ENCODE peak calls at places on chromosomes 7 and 10, in nine cellular contexts. V, I, L, K, C, S, Y, D and E are unnamed samples.

GRCh38 chr7:43303740-43304241 is 191.3 kb downstream of the HECW1 start:
- DNase-seq in V (peak; percentile 64), I (no peak), C (peak; percentile 24), Y (peak; percentile 66), L (no peak), K (peak; percentile 41), D (no peak), S (no peak), E (no peak)

GRCh38 chr10:133467286-133467911 is 13.7 kb downstream of the SCART1 start:
- DNase-seq in Y (no peak), C (no peak), S (no peak), I (no peak), K (no peak), V (no peak), D (no peak), L (no peak), E (no peak)

GRCh38 chr10:128063736-128064614 is 62.2 kb downstream of the MKI67 start:
- DNase-seq in Y (peak; percentile 11), I (peak; percentile 22), D (no peak), S (no peak), C (no peak), V (peak; percentile 98), L (no peak), K (no peak), E (peak; percentile 75)

GRCh38 chr10:71860243-71861029 is 9.4 kb upstream of the PSAP start:
- DNase-seq in L (peak; percentile 100), C (peak; percentile 100), I (peak; percentile 90), D (no peak), Y (peak; percentile 100), V (peak; percentile 97), S (peak; percentile 84), K (peak; percentile 100), E (peak; percentile 90)

GRCh38 chr7:150451097-150451793 is 815 bp downstream of the GIMAP8 start:
- DNase-seq in S (no peak), D (peak; percentile 82), L (no peak), K (no peak), Y (no peak), V (no peak), I (no peak), C (no peak), E (no peak)

GRCh38 chr7:138992052-138992531 is 10.9 kb upstream of the KIAA1549 start:
- DNase-seq in L (peak; percentile 35), C (no peak), Y (peak; percentile 89), V (no peak), I (no peak), K (no peak), S (no peak), D (no peak), E (no peak)

GRCh38 chr10:46284286-46285229 is 2.2 kb upstream of the ANTXRL start:
- DNase-seq in D (peak; percentile 37), K (peak; percentile 54), C (peak; percentile 49), I (peak; percentile 72), V (peak; percentile 57), L (no peak), S (peak; percentile 90), Y (peak; percentile 71), E (peak; percentile 94)

GRCh38 chr7:73829505-73829904 is 1.3 kb upstream of the CLDN4 start:
- DNase-seq in S (no peak), K (no peak), Y (no peak), V (no peak), C (no peak), D (no peak), L (no peak), I (peak; percentile 93), E (no peak)

GRCh38 chr10:14476641-14477407 is 146.1 kb upstream of the FRMD4A start:
- DNase-seq in V (peak; percentile 40), D (no peak), I (no peak), L (peak; percentile 40), Y (peak; percentile 98), K (peak; percentile 15), S (no peak), C (peak; percentile 16), E (no peak)

GRCh38 chr10:48981310-48981907 is 41.8 kb upstream of the LRRC18 start:
- DNase-seq in C (peak; percentile 43), D (no peak), S (peak; percentile 41), V (peak; percentile 15), Y (peak; percentile 19), K (peak; percentile 47), I (peak; percentile 75), L (no peak), E (peak; percentile 81)

GRCh38 chr10:21751341-21752310 is 217.6 kb downstream of the MLLT10 start:
- DNase-seq in D (no peak), S (no peak), Y (no peak), I (peak; percentile 87), C (no peak), L (no peak), K (no peak), V (no peak), E (no peak)
- TF ChIP-seq CTCF in D (no peak), S (no peak), Y (no peak), I (no peak), C (no peak), L (no peak), K (no peak), V (no peak), E (no peak)

GRCh38 chr10:43867667-43868361 is 219.1 kb upstream of the ZNF32 start:
- DNase-seq in K (peak; percentile 87), C (peak; percentile 82), S (no peak), L (peak; percentile 44), I (no peak), D (no peak), Y (peak; percentile 89), V (no peak), E (no peak)
- TF ChIP-seq CTCF in K (no peak), C (no peak), S (no peak), L (no peak), I (no peak), D (no peak), Y (no peak), V (no peak), E (no peak)

GRCh38 chr7:130959743-130960207 is 225.8 kb upstream of the KLF14 start:
- DNase-seq in D (no peak), I (no peak), K (peak; percentile 86), S (no peak), Y (peak; percentile 87), C (peak; percentile 85), V (no peak), L (no peak), E (no peak)

GRCh38 chr7:130962109-130962508 is 228.1 kb upstream of the KLF14 start:
- DNase-seq in I (no peak), L (no peak), C (no peak), Y (no peak), K (no peak), V (no peak), D (no peak), S (no peak), E (no peak)

GRCh38 chr7:130958846-130959245 is 224.8 kb upstream of the KLF14 start:
- DNase-seq in Y (no peak), V (no peak), I (no peak), K (no peak), L (no peak), C (no peak), D (no peak), S (no peak), E (no peak)

GRCh38 chr7:130961128-130961601 is 227.2 kb upstream of the KLF14 start:
- DNase-seq in V (peak; percentile 79), K (peak; percentile 76), C (peak; percentile 53), D (peak; percentile 58), L (no peak), S (no peak), I (no peak), Y (peak; percentile 94), E (no peak)

GRCh38 chr7:130960208-130960988 is 226.4 kb upstream of the KLF14 start:
- DNase-seq in I (no peak), C (peak; percentile 98), S (no peak), K (peak; percentile 99), D (peak; percentile 50), Y (peak; percentile 99), V (peak; percentile 99), L (peak; percentile 97), E (no peak)
- TF ChIP-seq CTCF in I (no peak), C (no peak), S (no peak), K (no peak), D (no peak), Y (no peak), V (no peak), L (no peak), E (no peak)

GRCh38 chr10:100984670-100985177 is 2.6 kb downstream of the MRPL43 start:
- DNase-seq in L (no peak), Y (no peak), I (peak; percentile 11), V (no peak), S (no peak), C (no peak), D (no peak), K (peak; percentile 36), E (no peak)

GRCh38 chr10:100986952-100987684 is at the start of the genes MRPL43 and TWNK:
- DNase-seq in V (peak; percentile 67), S (peak; percentile 87), C (peak; percentile 74), D (peak; percentile 78), I (peak; percentile 86), L (no peak), K (peak; percentile 67), Y (peak; percentile 67), E (peak; percentile 92)

GRCh38 chr10:100983868-100984669 is 3.2 kb downstream of the MRPL43 start:
- DNase-seq in Y (no peak), V (no peak), I (peak; percentile 31), S (no peak), L (no peak), K (no peak), D (no peak), C (no peak), E (no peak)

GRCh38 chr10:100986623-100986951 is 710 bp downstream of the MRPL43 start:
- DNase-seq in Y (no peak), S (no peak), L (no peak), V (no peak), K (no peak), I (no peak), C (no peak), D (no peak), E (no peak)

GRCh38 chr10:100985336-100985735 is 2.0 kb downstream of the MRPL43 start:
- DNase-seq in D (no peak), C (no peak), V (no peak), Y (no peak), S (no peak), I (no peak), K (no peak), L (no peak), E (no peak)
- TF ChIP-seq CTCF in D (no peak), C (no peak), V (no peak), Y (no peak), S (no peak), I (no peak), K (no peak), L (no peak), E (no peak)

GRCh38 chr10:44044549-44044948 is 340.3 kb downstream of the CXCL12 start:
- DNase-seq in I (no peak), S (no peak), Y (no peak), C (no peak), L (no peak), K (no peak), V (no peak), D (no peak), E (no peak)
- TF ChIP-seq CTCF in I (no peak), S (no peak), Y (no peak), C (no peak), L (peak; percentile 10), K (no peak), V (no peak), D (no peak), E (no peak)